ENCODE peak calls at places on chromosomes 11 and 22, in five cellular contexts. I, H, X, D and O are unnamed samples.
A peak's percentile ranks its signal among the peaks of the same experiment; 100 is the strongest.

GRCh38 chr22:33837806-33838205 is 82.5 kb downstream of the LARGE1 start:
- DNase-seq in I (no peak), H (no peak), X (no peak), D (no peak), O (peak; percentile 17)

GRCh38 chr22:25208743-25209505 is 9.3 kb downstream of the CRYBB3 start:
- DNase-seq in I (no peak), H (no peak), X (no peak), D (no peak), O (no peak)

GRCh38 chr11:87030458-87031054 is 7.2 kb upstream of the TMEM135 start:
- DNase-seq in I (no peak), H (no peak), X (no peak), D (peak; percentile 76), O (no peak)

GRCh38 chr22:29733362-29734322 is 13.8 kb downstream of the CABP7 start:
- DNase-seq in I (no peak), H (no peak), X (no peak), D (peak; percentile 42), O (no peak)

GRCh38 chr11:75388386-75389275 is 10.7 kb upstream of the RPS3 start:
- DNase-seq in I (peak; percentile 82), H (peak; percentile 47), X (peak; percentile 76), D (peak; percentile 82), O (peak; percentile 86)

GRCh38 chr11:20627026-20627425 is 27.6 kb downstream of the SLC6A5 start:
- DNase-seq in I (no peak), H (no peak), X (no peak), D (no peak), O (no peak)

GRCh38 chr11:30697032-30697431 is 110.9 kb upstream of the MPPED2 start:
- DNase-seq in I (no peak), H (no peak), X (no peak), D (no peak), O (no peak)

GRCh38 chr11:77522215-77522614 is 48.3 kb upstream of the PAK1 start:
- DNase-seq in I (no peak), H (no peak), X (no peak), D (no peak), O (peak; percentile 94)

GRCh38 chr11:104918113-104918824 is 20.0 kb upstream of the CASP12 start:
- DNase-seq in I (no peak), H (no peak), X (no peak), D (peak; percentile 67), O (peak; percentile 93)

GRCh38 chr11:1783725-1784529 is 20.2 kb upstream of the CTSD start:
- DNase-seq in I (no peak), H (no peak), X (no peak), D (no peak), O (no peak)

GRCh38 chr22:49535527-49536125 is 292.0 kb downstream of the BRD1 start:
- DNase-seq in I (no peak), H (no peak), X (no peak), D (no peak), O (no peak)

GRCh38 chr11:12698049-12698448 is 23.8 kb downstream of the TEAD1 start:
- DNase-seq in I (no peak), H (no peak), X (no peak), D (no peak), O (no peak)

GRCh38 chr22:39414886-39415285 is 15.3 kb downstream of the TAB1 start:
- DNase-seq in I (no peak), H (no peak), X (no peak), D (no peak), O (no peak)

GRCh38 chr11:117478126-117478856 is 150.6 kb downstream of the CEP164 start:
- DNase-seq in I (no peak), H (no peak), X (no peak), D (no peak), O (no peak)

GRCh38 chr11:105641433-105641832 is 31.6 kb downstream of the GRIA4 start:
- DNase-seq in I (no peak), H (no peak), X (no peak), D (no peak), O (no peak)

GRCh38 chr11:10042699-10043098 is 251.3 kb downstream of the SBF2 start:
- DNase-seq in I (no peak), H (no peak), X (no peak), D (no peak), O (peak; percentile 25)

GRCh38 chr11:73869234-73869949 is 7.3 kb downstream of the COA4 start:
- DNase-seq in I (no peak), H (no peak), X (no peak), D (no peak), O (no peak)

GRCh38 chr11:16893456-16894076 is 120.6 kb downstream of the PLEKHA7 start:
- DNase-seq in I (no peak), H (no peak), X (no peak), D (no peak), O (no peak)

GRCh38 chr11:13354335-13354734 is 76.7 kb downstream of the BMAL1 start:
- DNase-seq in I (no peak), H (no peak), X (no peak), D (no peak), O (no peak)

GRCh38 chr11:112440518-112440917 is 179.9 kb upstream of the PLET1 start:
- DNase-seq in I (no peak), H (no peak), X (peak; percentile 14), D (no peak), O (no peak)

GRCh38 chr11:117145393-117145761 is 1.3 kb downstream of the PAFAH1B2 start:
- DNase-seq in I (peak; percentile 48), H (no peak), X (peak; percentile 4), D (peak; percentile 68), O (peak; percentile 38)

GRCh38 chr11:2175659-2176058 is 4.0 kb upstream of the TH start:
- DNase-seq in I (no peak), H (no peak), X (no peak), D (no peak), O (peak; percentile 71)

GRCh38 chr11:63869171-63869591 is 30.3 kb downstream of the MARK2 start:
- DNase-seq in I (no peak), H (no peak), X (no peak), D (no peak), O (no peak)
- H3K4me1 ChIP-seq in I (peaks cover 40% of the 10 kb centered on the region), H (peaks cover 72% of the 10 kb centered on the region), X (peaks cover 6% of the 10 kb centered on the region), D (peaks cover 32% of the 10 kb centered on the region), O (peaks cover 17% of the 10 kb centered on the region)

GRCh38 chr11:95337175-95337957 is 106.4 kb upstream of the SESN3 start:
- DNase-seq in I (peak; percentile 43), H (no peak), X (peak; percentile 49), D (peak; percentile 85), O (peak; percentile 68)

GRCh38 chr11:95337972-95338429 is 107.0 kb upstream of the SESN3 start:
- DNase-seq in I (no peak), H (no peak), X (no peak), D (no peak), O (no peak)

GRCh38 chr11:95338430-95338991 is 107.5 kb upstream of the SESN3 start:
- DNase-seq in I (peak; percentile 87), H (no peak), X (no peak), D (peak; percentile 95), O (peak; percentile 79)

GRCh38 chr11:95339554-95339953 is 108.6 kb upstream of the SESN3 start:
- DNase-seq in I (no peak), H (no peak), X (no peak), D (peak; percentile 28), O (no peak)

DNA sequence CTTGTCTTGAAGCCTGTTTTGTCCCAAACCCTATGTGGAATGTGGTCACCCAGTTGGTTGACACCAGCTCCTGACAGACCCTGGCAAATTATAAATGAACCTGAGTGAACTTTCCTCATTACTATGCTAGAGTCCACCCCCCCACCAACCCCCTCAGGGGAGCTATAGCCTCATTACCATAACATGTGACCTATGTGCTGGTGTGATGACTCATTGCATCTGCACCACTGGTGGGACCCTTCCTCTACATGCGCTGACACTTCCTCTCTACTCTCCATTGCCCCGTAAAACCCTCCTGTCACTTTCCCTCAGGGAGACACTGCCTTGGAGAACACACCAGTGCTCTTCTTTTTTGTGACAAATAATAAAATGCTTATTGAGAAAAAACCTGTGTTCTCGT is 105.0 kb upstream of the SESN3 start:
- DNase-seq in I (no peak), H (no peak), X (no peak), D (no peak), O (no peak)
- H3K4me1 ChIP-seq in I (peaks cover 24% of the 10 kb centered on the region), H (peaks cover 39% of the 10 kb centered on the region), X (peaks cover 28% of the 10 kb centered on the region), D (peaks cover 12% of the 10 kb centered on the region), O (peaks cover 6% of the 10 kb centered on the region)

GRCh38 chr11:61526956-61527731 is 18.6 kb downstream of the LRRC10B start:
- DNase-seq in I (peak; percentile 36), H (no peak), X (no peak), D (no peak), O (no peak)

GRCh38 chr11:61524446-61524845 is 15.9 kb downstream of the LRRC10B start:
- DNase-seq in I (no peak), H (no peak), X (no peak), D (no peak), O (no peak)

GRCh38 chr11:61522881-61523280 is 14.3 kb downstream of the LRRC10B start:
- DNase-seq in I (no peak), H (no peak), X (no peak), D (no peak), O (no peak)

GRCh38 chr11:61526229-61526628 is 17.7 kb downstream of the LRRC10B start:
- DNase-seq in I (no peak), H (no peak), X (no peak), D (no peak), O (no peak)

GRCh38 chr11:61524963-61525587 is 16.5 kb downstream of the LRRC10B start:
- DNase-seq in I (no peak), H (no peak), X (no peak), D (no peak), O (no peak)
- H3K4me1 ChIP-seq in I (peaks cover 5% of the 10 kb centered on the region), H (no peaks in the 10 kb centered on the region), X (peaks cover 7% of the 10 kb centered on the region), D (no peaks in the 10 kb centered on the region), O (no peaks in the 10 kb centered on the region)

GRCh38 chr11:114163830-114164401 is 104.4 kb downstream of the ZBTB16 start:
- DNase-seq in I (peak; percentile 56), H (no peak), X (no peak), D (peak; percentile 39), O (no peak)

GRCh38 chr11:114166897-114167323 is 107.4 kb downstream of the ZBTB16 start:
- DNase-seq in I (peak; percentile 58), H (no peak), X (no peak), D (peak; percentile 78), O (peak; percentile 98)

GRCh38 chr11:114164546-114164945 is 105.0 kb downstream of the ZBTB16 start:
- DNase-seq in I (no peak), H (no peak), X (no peak), D (no peak), O (no peak)

GRCh38 chr11:114166389-114166788 is 106.9 kb downstream of the ZBTB16 start:
- DNase-seq in I (no peak), H (no peak), X (no peak), D (no peak), O (no peak)

DNA sequence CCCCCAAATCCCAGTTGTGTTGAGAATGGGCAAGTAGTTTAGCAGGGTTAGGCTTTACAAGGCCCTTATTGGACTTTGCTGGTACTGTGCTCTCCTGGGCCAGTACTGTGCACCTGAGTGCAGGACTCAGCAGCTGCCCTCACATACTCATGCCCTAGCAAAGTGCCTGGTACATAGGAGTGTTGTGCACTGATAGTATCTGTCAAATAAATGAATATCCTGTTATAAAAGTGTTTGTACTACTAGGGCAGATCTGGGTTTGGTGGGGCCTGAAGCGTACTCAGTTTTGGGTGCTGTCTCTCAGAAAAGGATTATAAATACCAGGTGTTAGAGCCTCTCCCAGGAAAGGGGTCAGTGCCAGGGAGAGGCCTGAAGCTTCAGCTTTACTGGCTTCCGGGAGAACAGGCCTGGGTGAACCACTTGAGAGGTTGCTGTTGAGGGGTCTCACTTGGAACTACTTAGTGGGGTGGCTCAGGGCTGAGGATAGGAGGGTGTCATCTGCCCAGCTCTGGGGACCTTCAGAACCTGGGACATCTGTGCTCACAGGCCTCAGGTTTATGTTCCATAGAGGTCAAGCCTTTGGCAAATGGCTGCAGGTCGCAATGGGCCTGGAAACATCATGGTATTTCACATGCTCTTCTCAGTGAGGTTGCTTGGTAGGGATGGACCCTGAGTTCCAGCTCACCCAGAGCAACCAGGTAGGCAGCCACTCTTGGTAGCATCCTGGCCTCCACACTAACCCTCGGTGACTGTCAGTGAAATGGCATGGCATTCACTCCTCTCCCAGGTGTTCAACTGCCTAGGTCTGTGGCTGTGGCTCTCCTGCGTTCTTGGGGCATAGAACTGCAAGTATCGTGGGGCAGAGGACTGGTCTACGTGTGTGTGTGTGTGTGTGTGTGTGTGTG is 106.1 kb downstream of the ZBTB16 start:
- DNase-seq in I (no peak), H (no peak), X (no peak), D (no peak), O (no peak)
- H3K4me1 ChIP-seq in I (peaks cover 92% of the 10 kb centered on the region), H (peaks cover 95% of the 10 kb centered on the region), X (peaks cover 65% of the 10 kb centered on the region), D (peaks cover 14% of the 10 kb centered on the region), O (peaks cover 11% of the 10 kb centered on the region)